ENCODE peak calls at places on chromosome 16, in six cellular contexts. R, L, X, J, T and Z are unnamed samples.

GRCh38 chr16:64356267-64356666 is 765.6 kb downstream of the CDH11 start:
- DNase-seq in R (no peak), T (no peak), X (no peak), J (no peak), L (peak), Z (no peak)

GRCh38 chr16:15996432-15997109 is 47.2 kb downstream of the ABCC1 start:
- DNase-seq in X (peak), T (no peak), L (peak), J (no peak), R (no peak), Z (peak)

GRCh38 chr16:80060470-80060869 is 459.9 kb upstream of the MAF start:
- DNase-seq in L (no peak), J (no peak), T (no peak), X (no peak), R (no peak), Z (no peak)

GRCh38 chr16:12507366-12507765 is 296.3 kb downstream of the CPPED1 start:
- DNase-seq in T (no peak), R (no peak), L (peak), J (no peak), X (no peak), Z (no peak)

GRCh38 chr16:85462405-85463227 is 150.5 kb upstream of the GSE1 start:
- DNase-seq in X (peak), T (peak), R (no peak), L (no peak), J (no peak), Z (no peak)

GRCh38 chr16:12096162-12096781 is 119.7 kb downstream of the SNX29 start:
- DNase-seq in J (no peak), T (no peak), L (peak), R (no peak), X (no peak), Z (no peak)

GRCh38 chr16:56789360-56789759 is 59.4 kb downstream of the NUP93 start:
- DNase-seq in R (peak), X (peak), T (peak), J (peak), L (peak), Z (no peak)

GRCh38 chr16:30902070-30902972 is 5.9 kb downstream of the CTF1 start:
- DNase-seq in R (peak), J (no peak), T (peak), L (peak), X (peak), Z (peak)

GRCh38 chr16:63581560-63581959 is 1540.3 kb downstream of the CDH11 start:
- DNase-seq in X (no peak), R (no peak), T (peak), L (no peak), J (no peak), Z (no peak)

GRCh38 chr16:69747115-69747514 is 7.6 kb downstream of the NOB1 start:
- DNase-seq in T (no peak), X (no peak), J (no peak), L (no peak), R (no peak), Z (no peak)

GRCh38 chr16:84143784-84144199 is 1.2 kb downstream of the HSDL1 start:
- DNase-seq in L (no peak), R (no peak), X (no peak), J (no peak), T (no peak), Z (no peak)

GRCh38 chr16:77399546-77399945 is 35.3 kb downstream of the ADAMTS18 start:
- DNase-seq in R (no peak), X (no peak), J (no peak), T (no peak), L (no peak), Z (no peak)

GRCh38 chr16:55039511-55039910 is 108.8 kb downstream of the IRX5 start:
- DNase-seq in X (no peak), R (no peak), L (no peak), J (no peak), T (no peak), Z (no peak)

GRCh38 chr16:58022601-58023371 is 2.8 kb upstream of the MMP15 start:
- DNase-seq in T (peak), J (no peak), L (peak), X (peak), R (peak), Z (peak)

GRCh38 chr16:7364054-7364407 is 31.4 kb downstream of the RBFOX1 start:
- DNase-seq in L (no peak), R (no peak), T (no peak), J (no peak), X (no peak), Z (no peak)

GRCh38 chr16:56626685-56627084 is 1.1 kb downstream of the MT1E start:
- DNase-seq in R (no peak), T (no peak), X (no peak), J (no peak), L (no peak), Z (no peak)

GRCh38 chr16:17380613-17381012 is 90.1 kb downstream of the XYLT1 start:
- DNase-seq in L (peak), J (no peak), T (no peak), X (no peak), R (no peak), Z (no peak)

GRCh38 chr16:4373909-4374742 is 2.5 kb downstream of the VASN start:
- DNase-seq in T (peak), L (peak), X (peak), R (peak), J (peak), Z (no peak)

GRCh38 chr16:19503461-19504075 is 18.3 kb downstream of the GDE1 start:
- DNase-seq in J (no peak), T (no peak), R (no peak), L (no peak), X (no peak), Z (no peak)

GRCh38 chr16:51763072-51763658 is 612.1 kb upstream of the SALL1 start:
- DNase-seq in R (no peak), X (no peak), T (no peak), L (no peak), J (no peak), Z (no peak)

GRCh38 chr16:24255446-24256352 is at the start of gene CACNG3:
- DNase-seq in L (peak), X (no peak), R (peak), J (peak), T (peak), Z (no peak)

GRCh38 chr16:86975445-86975844 is 341.7 kb downstream of the C16orf95 start:
- DNase-seq in R (no peak), L (peak), T (no peak), X (no peak), J (no peak), Z (no peak)

GRCh38 chr16:56777533-56777932 is 47.6 kb downstream of the NUP93 start:
- DNase-seq in L (no peak), X (no peak), R (no peak), J (no peak), T (no peak), Z (no peak)

GRCh38 chr16:3945751-3946603 is 65.5 kb upstream of the CREBBP start:
- DNase-seq in X (no peak), R (peak), T (no peak), J (no peak), L (peak), Z (no peak)

GRCh38 chr16:48608452-48608851 is 1.5 kb downstream of the N4BP1 start:
- DNase-seq in R (no peak), X (no peak), L (no peak), J (no peak), T (no peak), Z (no peak)

GRCh38 chr16:50557046-50557445 is 8.8 kb downstream of the NKD1 start:
- DNase-seq in J (no peak), X (no peak), L (no peak), T (no peak), R (no peak), Z (no peak)
- TF ChIP-seq POLR2A in J (no peak), X (no peak), L (no peak), T (no peak), R (no peak), Z (no peak)

GRCh38 chr16:1709356-1709755 is 3.4 kb downstream of the MAPK8IP3 start:
- DNase-seq in L (no peak), X (no peak), T (no peak), R (no peak), J (no peak), Z (no peak)

GRCh38 chr16:1707193-1707790 is 1.3 kb downstream of the MAPK8IP3 start:
- DNase-seq in T (no peak), J (no peak), L (peak), X (no peak), R (no peak), Z (no peak)

GRCh38 chr16:1706386-1707192 is 594 bp downstream of the MAPK8IP3 start:
- DNase-seq in R (no peak), T (no peak), L (peak), X (no peak), J (no peak), Z (no peak)

GRCh38 chr16:1708083-1708767 is 2.2 kb downstream of the MAPK8IP3 start:
- DNase-seq in R (no peak), J (no peak), T (no peak), X (no peak), L (no peak), Z (no peak)

DNA sequence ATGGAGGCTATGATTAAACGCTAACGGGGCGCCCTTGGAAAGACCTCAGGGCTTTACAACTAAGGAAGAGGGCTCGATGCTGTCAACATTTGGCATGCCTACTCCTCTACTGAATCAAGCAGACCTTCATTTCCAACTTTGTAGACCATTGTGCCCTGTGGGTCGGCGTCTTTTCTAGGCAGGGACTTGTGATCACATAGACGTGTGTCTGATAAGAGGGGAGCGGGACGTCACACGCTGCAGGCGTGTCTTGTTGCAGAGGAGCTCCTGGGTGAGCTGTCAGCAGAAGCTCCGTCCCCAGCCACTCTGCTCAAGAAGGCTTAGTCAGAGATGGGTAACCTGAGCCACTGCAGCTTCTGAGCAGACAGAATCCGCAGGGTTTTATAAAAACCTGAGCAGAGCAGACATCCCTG is 2.8 kb downstream of the MAPK8IP3 start:
- DNase-seq in L (peak), X (no peak), J (no peak), T (peak), R (no peak), Z (no peak)
- TF ChIP-seq POLR2A in L (no peak), X (no peak), J (no peak), T (no peak), R (no peak), Z (no peak)

GRCh38 chr16:88577166-88577565 is 7.0 kb downstream of the ZC3H18 start:
- DNase-seq in R (no peak), J (no peak), T (no peak), X (no peak), L (no peak), Z (no peak)
- TF ChIP-seq POLR2A in R (no peak), J (no peak), T (no peak), X (no peak), L (no peak), Z (no peak)

GRCh38 chr16:525520-526180 is 1.9 kb upstream of the CAPN15 start:
- DNase-seq in T (no peak), X (no peak), R (no peak), L (peak), J (peak), Z (peak)

GRCh38 chr16:528111-529011 is 849 bp downstream of the CAPN15 start:
- DNase-seq in R (peak), L (peak), X (peak), T (no peak), J (peak), Z (peak)

GRCh38 chr16:529012-529575 is 1.6 kb downstream of the CAPN15 start:
- DNase-seq in T (no peak), R (peak), J (no peak), L (no peak), X (no peak), Z (no peak)

GRCh38 chr16:526181-527014 is 1.1 kb upstream of the CAPN15 start:
- DNase-seq in J (no peak), X (no peak), L (peak), T (peak), R (peak), Z (peak)

DNA sequence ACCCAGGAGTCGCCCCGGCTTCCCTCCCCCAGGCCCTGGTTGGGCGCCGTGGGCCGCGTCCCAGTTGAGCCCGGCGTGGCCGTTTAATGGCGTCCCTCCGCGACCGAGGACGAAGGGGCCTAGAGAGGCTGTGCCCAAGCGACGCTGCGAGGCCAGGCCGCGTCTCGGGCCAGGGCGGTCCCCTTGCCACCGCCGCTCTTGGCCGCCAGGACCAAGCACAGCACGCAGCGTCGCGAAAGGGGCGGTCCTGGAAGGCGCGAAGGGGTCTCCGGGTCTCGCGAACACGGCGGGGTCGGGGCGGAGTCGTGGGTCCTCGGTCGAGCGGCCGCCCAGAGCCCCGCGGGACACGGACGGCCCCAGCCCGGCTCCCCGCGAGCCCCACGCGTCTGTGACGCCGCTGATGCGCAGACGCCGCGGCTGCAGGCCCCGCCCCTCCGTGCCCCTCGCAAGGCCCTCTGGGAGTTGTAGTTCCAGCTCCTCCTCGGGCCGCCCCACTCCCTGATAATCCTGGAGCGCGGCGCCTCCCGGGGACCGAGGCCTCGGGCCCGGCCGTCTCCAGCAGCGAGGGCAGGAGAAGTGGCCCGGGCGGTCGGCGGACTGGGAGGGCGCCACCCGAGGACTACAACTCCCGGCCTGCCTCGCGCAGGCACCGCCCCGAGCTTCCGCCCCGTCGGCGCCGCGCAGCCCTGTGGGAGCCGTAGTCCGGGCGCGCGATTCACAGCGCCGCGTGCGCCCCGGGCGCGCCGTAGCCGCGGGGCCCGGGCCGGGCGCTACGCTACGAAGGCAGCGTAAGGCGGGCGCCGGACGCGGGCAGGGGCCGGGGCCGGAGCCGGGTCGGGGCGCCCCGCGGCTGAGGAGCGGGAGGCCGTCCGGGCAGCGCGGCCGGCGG is at the start of gene CAPN15:
- DNase-seq in L (peak), X (peak), R (peak), T (peak), J (peak), Z (peak)
- TF ChIP-seq POLR2A in L (peak), X (peak), R (peak), T (no peak), J (no peak), Z (peak)

GRCh38 chr16:28924762-28925385 is at the start of gene RABEP2:
- DNase-seq in L (peak), J (peak), R (peak), X (peak), T (peak), Z (peak)
- TF ChIP-seq POLR2A in L (no peak), J (no peak), R (no peak), X (peak), T (peak), Z (peak)

GRCh38 chr16:50547944-50548658 is at the start of gene NKD1:
- DNase-seq in L (peak), X (peak), J (peak), T (peak), R (peak), Z (peak)
- TF ChIP-seq POLR2A in L (no peak), X (peak), J (no peak), T (no peak), R (no peak), Z (no peak)

GRCh38 chr16:47016700-47017133 is 43.2 kb upstream of the DNAJA2 start:
- DNase-seq in T (no peak), L (no peak), R (no peak), J (no peak), X (no peak), Z (no peak)
- TF ChIP-seq POLR2A in T (no peak), L (no peak), R (no peak), J (no peak), X (no peak), Z (no peak)

GRCh38 chr16:67415872-67416793 is at the start of gene ZDHHC1:
- DNase-seq in L (peak), X (peak), T (peak), J (no peak), R (peak), Z (peak)
- TF ChIP-seq POLR2A in L (no peak), X (peak), T (no peak), J (no peak), R (peak), Z (no peak)